ENCODE peak calls at places on chromosomes 3 and 15, in eight cellular contexts. V is HCT116, C is adrenal gland, H is gastrocnemius medialis, A is astrocyte, O is ovary, J is heart right ventricle, L is HepG2. Y is an unnamed sample.

GRCh38 chr3:3170998-3171397 is 8.5 kb downstream of the CRBN start:
- DNase-seq in V (peak; percentile 33), C (no peak), H (no peak), A (no peak), O (no peak), J (no peak), L (no peak), Y (no peak)

GRCh38 chr3:53844262-53845102 is 1.7 kb downstream of the CHDH start:
- DNase-seq in V (no peak), C (no peak), H (no peak), A (no peak), O (no peak), J (no peak), L (peak; percentile 85), Y (no peak)

GRCh38 chr3:20254268-20255117 is 68.5 kb upstream of the SGO1 start:
- DNase-seq in V (no peak), C (no peak), H (no peak), A (no peak), O (no peak), J (no peak), L (no peak), Y (no peak)

GRCh38 chr15:51077565-51078153 is 17.0 kb downstream of the TNFAIP8L3 start:
- DNase-seq in V (no peak), C (peak; percentile 67), H (peak; percentile 14), A (no peak), O (peak; percentile 94), J (peak; percentile 66), L (no peak), Y (peak; percentile 49)

GRCh38 chr15:80507638-80508316 is 103.6 kb downstream of the ARNT2 start:
- DNase-seq in V (no peak), C (no peak), H (no peak), A (peak; percentile 94), O (no peak), J (no peak), L (no peak), Y (no peak)

GRCh38 chr3:72338082-72338941 is 509.9 kb downstream of the SHQ1 start:
- DNase-seq in V (peak; percentile 12), C (no peak), H (no peak), A (peak; percentile 52), O (no peak), J (no peak), L (no peak), Y (no peak)

GRCh38 chr3:190486201-190486865 is 27.6 kb upstream of the IL1RAP start:
- DNase-seq in V (no peak), C (no peak), H (no peak), A (peak; percentile 66), O (no peak), J (no peak), L (no peak), Y (no peak)

GRCh38 chr15:79084308-79084968 is 6.1 kb downstream of the RASGRF1 start:
- DNase-seq in V (no peak), C (no peak), H (no peak), A (no peak), O (no peak), J (no peak), L (no peak), Y (no peak)

GRCh38 chr3:89474333-89475130 is 367.1 kb downstream of the EPHA3 start:
- DNase-seq in V (no peak), C (no peak), H (no peak), A (no peak), O (no peak), J (no peak), L (no peak), Y (no peak)

GRCh38 chr3:194871864-194872668 is 186.4 kb downstream of the FAM43A start:
- DNase-seq in V (peak; percentile 10), C (peak; percentile 42), H (no peak), A (peak; percentile 40), O (no peak), J (no peak), L (no peak), Y (no peak)

GRCh38 chr3:179589143-179589542 is 15.3 kb downstream of the MRPL47 start:
- DNase-seq in V (no peak), C (no peak), H (no peak), A (peak; percentile 18), O (no peak), J (no peak), L (no peak), Y (no peak)

GRCh38 chr3:55163421-55163820 is 235.6 kb upstream of the LRTM1 start:
- DNase-seq in V (no peak), C (no peak), H (no peak), A (no peak), O (no peak), J (no peak), L (no peak), Y (no peak)

GRCh38 chr15:80468776-80469175 is 64.6 kb downstream of the ARNT2 start:
- DNase-seq in V (no peak), C (no peak), H (no peak), A (no peak), O (no peak), J (no peak), L (no peak), Y (no peak)

GRCh38 chr3:192130534-192131132 is 596.7 kb downstream of the FGF12 start:
- DNase-seq in V (peak; percentile 60), C (peak; percentile 60), H (no peak), A (peak; percentile 33), O (no peak), J (peak; percentile 34), L (peak; percentile 42), Y (peak; percentile 65)

GRCh38 chr3:106829206-106829605 is 548.0 kb upstream of the CCDC54 start:
- DNase-seq in V (no peak), C (no peak), H (no peak), A (peak; percentile 79), O (no peak), J (no peak), L (no peak), Y (no peak)

GRCh38 chr3:120909602-120909878 is 1.5 kb downstream of the STXBP5L start:
- DNase-seq in V (no peak), C (no peak), H (no peak), A (no peak), O (peak; percentile 42), J (no peak), L (no peak), Y (no peak)

GRCh38 chr3:197371521-197372075 is 73.2 kb upstream of the DLG1 start:
- DNase-seq in V (no peak), C (no peak), H (no peak), A (peak; percentile 63), O (no peak), J (no peak), L (no peak), Y (no peak)

GRCh38 chr3:71500696-71501095 is 82.8 kb downstream of the FOXP1 start:
- DNase-seq in V (no peak), C (peak; percentile 25), H (no peak), A (no peak), O (no peak), J (no peak), L (no peak), Y (no peak)

GRCh38 chr3:41200669-41201021 is 1.3 kb downstream of the CTNNB1 start:
- DNase-seq in V (no peak), C (peak; percentile 26), H (no peak), A (peak; percentile 70), O (no peak), J (peak; percentile 14), L (peak; percentile 43), Y (peak; percentile 38)

GRCh38 chr3:52322466-52322865 is 6.3 kb downstream of the DNAH1 start:
- DNase-seq in V (no peak), C (no peak), H (no peak), A (no peak), O (no peak), J (no peak), L (no peak), Y (no peak)

GRCh38 chr3:95813261-95813660 is 1001.1 kb upstream of the EPHA6 start:
- DNase-seq in V (no peak), C (no peak), H (no peak), A (peak; percentile 22), O (no peak), J (no peak), L (no peak), Y (no peak)

GRCh38 chr15:68188647-68189046 is 16.5 kb downstream of the CALML4 start:
- DNase-seq in V (no peak), C (no peak), H (no peak), A (no peak), O (no peak), J (no peak), L (no peak), Y (no peak)
- H3K4me3 ChIP-seq in V (no peak overlapping the region), C (no peak overlapping the region), H (no peak overlapping the region), A (no peak overlapping the region), O (no peak overlapping the region), J (no peak overlapping the region), L (no peak overlapping the region), Y (no peak overlapping the region)

DNA sequence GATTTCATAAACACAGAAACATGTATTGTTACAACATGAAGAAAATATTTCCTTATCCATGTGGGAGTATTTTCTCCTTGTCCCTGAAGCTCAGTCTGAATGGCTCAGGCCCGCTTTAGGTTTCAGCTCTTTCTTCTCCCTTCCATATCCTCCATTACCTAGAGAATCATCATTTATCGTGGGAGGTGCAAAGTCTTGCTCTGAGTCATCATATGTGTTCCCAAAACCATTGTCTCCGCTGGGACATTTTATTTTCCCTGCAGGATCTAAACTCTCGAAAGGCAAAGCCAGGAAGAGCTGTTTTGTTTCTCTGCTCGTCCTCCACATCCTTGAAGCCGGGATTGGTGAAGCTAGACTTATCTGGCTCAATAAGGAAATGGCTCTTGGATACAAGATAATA is 571.2 kb downstream of the EDEM1 start:
- DNase-seq in V (no peak), C (no peak), H (no peak), A (no peak), O (no peak), J (no peak), L (no peak), Y (no peak)
- H3K4me1 ChIP-seq in V (no peaks in the 10 kb centered on the region), C (no peaks in the 10 kb centered on the region), H (no peaks in the 10 kb centered on the region), A (no peaks in the 10 kb centered on the region), O (no peaks in the 10 kb centered on the region), J (no peaks in the 10 kb centered on the region), L (no peaks in the 10 kb centered on the region), Y (no peaks in the 10 kb centered on the region)

DNA sequence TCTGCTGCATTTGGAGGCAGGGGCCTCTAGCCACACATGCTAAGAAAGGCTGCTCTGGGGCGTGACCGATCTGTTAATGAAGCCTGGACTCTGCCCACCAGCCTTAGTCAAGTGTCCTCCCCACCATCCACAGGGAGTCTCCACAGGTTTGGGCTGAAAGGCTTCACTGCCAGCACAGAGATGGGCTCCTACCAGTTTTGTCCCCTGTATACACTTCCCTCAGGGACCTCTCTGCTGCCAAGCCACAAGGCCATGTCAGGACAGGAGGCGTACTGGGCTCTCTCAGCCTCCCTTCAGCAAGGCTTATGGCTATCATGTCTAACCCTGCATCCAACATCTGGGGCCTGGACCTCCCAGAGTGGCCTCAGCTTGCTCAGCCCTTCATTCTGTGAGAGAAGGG is 23.5 kb downstream of the KIF9 start:
- DNase-seq in V (no peak), C (no peak), H (no peak), A (no peak), O (peak; percentile 11), J (no peak), L (no peak), Y (no peak)
- H3K4me3 ChIP-seq in V (no peak overlapping the region), C (no peak overlapping the region), H (no peak overlapping the region), A (no peak overlapping the region), O (no peak overlapping the region), J (no peak overlapping the region), L (peak overlapping the region; percentile 3), Y (no peak overlapping the region)

GRCh38 chr15:89809787-89810148 is 4.9 kb downstream of the ANPEP start:
- DNase-seq in V (no peak), C (no peak), H (no peak), A (no peak), O (no peak), J (no peak), L (no peak), Y (no peak)
- H3K4me1 ChIP-seq in V (peaks cover 21% of the 10 kb centered on the region), C (peaks cover 16% of the 10 kb centered on the region), H (no peaks in the 10 kb centered on the region), A (peaks cover 30% of the 10 kb centered on the region), O (peaks cover 3% of the 10 kb centered on the region), J (peaks cover 19% of the 10 kb centered on the region), L (peaks cover 89% of the 10 kb centered on the region), Y (no peaks in the 10 kb centered on the region)